ENCODE peak calls at places on chromosomes 6 and 20, in six cellular contexts. A is NCI-H1694 treated with DMSO at 0.1 percent for 48 hours, Z is pancreas, O is AG10803, T is suprapubic skin, G is type B pancreatic cell. R is an unnamed sample.
A peak's percentile ranks its signal among the peaks of the same experiment; 100 is the strongest.

GRCh38 chr6:509676-510075 is 118.1 kb downstream of the IRF4 start:
- DNase-seq in A (no peak), Z (no peak), O (no peak), T (no peak), G (no peak), R (no peak)

GRCh38 chr6:45710304-45710821 is 305.3 kb downstream of the CLIC5 start:
- DNase-seq in A (no peak), Z (no peak), O (peak; percentile 16), T (no peak), G (peak; percentile 24), R (peak; percentile 57)

GRCh38 chr6:35139924-35140524 is 1.1 kb downstream of the TCP11 start:
- DNase-seq in A (peak; percentile 68), Z (no peak), O (peak; percentile 74), T (no peak), G (no peak), R (peak; percentile 21)

GRCh38 chr20:53966774-53967398 is 103.5 kb downstream of the BCAS1 start:
- DNase-seq in A (no peak), Z (no peak), O (no peak), T (no peak), G (no peak), R (no peak)

GRCh38 chr6:142856857-142857608 is 87.9 kb downstream of the HIVEP2 start:
- DNase-seq in A (no peak), Z (no peak), O (no peak), T (no peak), G (no peak), R (peak; percentile 30)

GRCh38 chr20:38046572-38046971 is 13.0 kb downstream of the RPRD1B start:
- DNase-seq in A (no peak), Z (no peak), O (no peak), T (no peak), G (no peak), R (no peak)

GRCh38 chr6:138328210-138328609 is 49.5 kb upstream of the SMIM28 start:
- DNase-seq in A (no peak), Z (no peak), O (no peak), T (no peak), G (no peak), R (no peak)

GRCh38 chr6:46899636-46900035 is 22.1 kb downstream of the ADGRF5 start:
- DNase-seq in A (no peak), Z (no peak), O (no peak), T (no peak), G (no peak), R (no peak)

GRCh38 chr6:90922323-90922722 is 335.5 kb upstream of the MAP3K7 start:
- DNase-seq in A (no peak), Z (no peak), O (no peak), T (no peak), G (no peak), R (no peak)

GRCh38 chr6:127119361-127120108 is 1.1 kb downstream of the RSPO3 start:
- DNase-seq in A (no peak), Z (peak; percentile 61), O (no peak), T (no peak), G (peak; percentile 75), R (no peak)

GRCh38 chr6:145278163-145278807 is 457.0 kb downstream of the EPM2A start:
- DNase-seq in A (no peak), Z (no peak), O (peak; percentile 39), T (no peak), G (no peak), R (no peak)

GRCh38 chr6:163526356-163526755 is 111.8 kb downstream of the QKI start:
- DNase-seq in A (no peak), Z (no peak), O (peak; percentile 16), T (no peak), G (no peak), R (no peak)

GRCh38 chr20:36128463-36129176 is 25.9 kb upstream of the EPB41L1 start:
- DNase-seq in A (no peak), Z (no peak), O (peak; percentile 88), T (no peak), G (no peak), R (no peak)

GRCh38 chr6:85464260-85464644 is 14.4 kb downstream of the NT5E start:
- DNase-seq in A (no peak), Z (no peak), O (peak; percentile 93), T (no peak), G (no peak), R (peak; percentile 14)

GRCh38 chr20:58139849-58140786 is 88.3 kb downstream of the ANKRD60 start:
- DNase-seq in A (no peak), Z (no peak), O (no peak), T (peak; percentile 37), G (peak; percentile 45), R (no peak)

GRCh38 chr20:63463400-63464288 is 8.8 kb downstream of the KCNQ2 start:
- DNase-seq in A (no peak), Z (no peak), O (no peak), T (no peak), G (no peak), R (no peak)

GRCh38 chr6:66848244-66848953 is 1141.4 kb upstream of the EYS start:
- DNase-seq in A (no peak), Z (no peak), O (no peak), T (no peak), G (no peak), R (no peak)

GRCh38 chr6:132712366-132712765 is 1.5 kb downstream of the VNN1 start:
- DNase-seq in A (no peak), Z (no peak), O (no peak), T (no peak), G (no peak), R (no peak)